ENCODE peak calls at places on chromosomes 13 and 19, in five cellular contexts. E is GM19239, C is left kidney, G is tibial artery, Z is Daoy. O is an unnamed sample.

GRCh38 chr19:38335949-38336637 is 463 bp downstream of the CATSPERG start:
- DNase-seq in C (peak; percentile 98), Z (peak; percentile 98), G (peak; percentile 95), E (peak; percentile 85), O (peak; percentile 97)

GRCh38 chr13:59776924-59777690 is 386.6 kb downstream of the DIAPH3 start:
- DNase-seq in Z (peak; percentile 34), G (no peak), C (no peak), E (no peak), O (no peak)

GRCh38 chr13:21365574-21365973 is 93.5 kb downstream of the ZDHHC20 start:
- DNase-seq in C (no peak), G (no peak), Z (no peak), E (no peak), O (no peak)

GRCh38 chr19:4914736-4915501 is 5.6 kb downstream of the UHRF1 start:
- DNase-seq in E (no peak), C (peak; percentile 18), Z (peak; percentile 88), G (no peak), O (no peak)

GRCh38 chr13:46168341-46168740 is 13.6 kb downstream of the LCP1 start:
- DNase-seq in E (no peak), Z (no peak), C (peak; percentile 81), G (peak; percentile 65), O (no peak)

GRCh38 chr19:29798783-29799182 is 13.0 kb upstream of the CCNE1 start:
- DNase-seq in G (no peak), C (no peak), E (no peak), Z (peak; percentile 28), O (no peak)

GRCh38 chr19:22605275-22606211 is 28.6 kb upstream of the ZNF492 start:
- DNase-seq in Z (no peak), C (no peak), E (no peak), G (no peak), O (no peak)

GRCh38 chr13:20291037-20291436 is 58.9 kb upstream of the GJB6 start:
- DNase-seq in Z (no peak), G (no peak), C (no peak), E (no peak), O (no peak)

GRCh38 chr13:94154362-94154761 is 325.1 kb downstream of the DCT start:
- DNase-seq in C (peak; percentile 9), E (no peak), G (peak; percentile 65), Z (peak; percentile 4), O (peak; percentile 67)

GRCh38 chr19:17687141-17687856 is 855 bp downstream of the UNC13A start:
- DNase-seq in C (no peak), G (no peak), E (no peak), Z (no peak), O (no peak)

GRCh38 chr19:2482354-2483038 is 6.6 kb downstream of the GADD45B start:
- DNase-seq in C (no peak), E (no peak), G (no peak), Z (no peak), O (no peak)